ENCODE peak calls at places on chromosome 7, in five cellular contexts. T is skeletal muscle cell; F is NCI-H526; B is kidney glomerular epithelial cell; V is stimulated activated CD4-positive, alpha-beta T cell treated with anti-CD3 and anti-CD28 coated beads, TNF-alpha, amount 100 ng/mL, for 48 hours. X is an unnamed sample.

GRCh38 chr7:149851449-149851848 is 13.3 kb downstream of the ZNF862 start:
- DNase-seq in T (no peak), F (no peak), B (no peak), V (no peak), X (no peak)

GRCh38 chr7:106317971-106318370 is 33.2 kb upstream of the NAMPT start:
- DNase-seq in T (peak; percentile 36), F (no peak), B (no peak), V (no peak), X (no peak)

GRCh38 chr7:114086906-114087651 is 168.3 kb upstream of the PPP1R3A start:
- DNase-seq in T (no peak), F (peak; percentile 56), B (no peak), V (no peak), X (no peak)

GRCh38 chr7:44196450-44196872 is 4.3 kb upstream of the YKT6 start:
- DNase-seq in T (no peak), F (peak; percentile 75), B (peak; percentile 63), V (no peak), X (no peak)

GRCh38 chr7:149202831-149203231 is 7.5 kb downstream of the ZNF282 start:
- DNase-seq in T (no peak), F (peak; percentile 50), B (no peak), V (peak; percentile 46), X (no peak)

GRCh38 chr7:17015575-17015974 is 133.8 kb upstream of the AGR3 start:
- DNase-seq in T (no peak), F (no peak), B (no peak), V (no peak), X (peak; percentile 78)

GRCh38 chr7:85447004-85447403 is 260.1 kb upstream of the SEMA3D start:
- DNase-seq in T (no peak), F (no peak), B (no peak), V (no peak), X (no peak)

GRCh38 chr7:77396894-77397547 is 19.1 kb downstream of the GSAP start:
- DNase-seq in T (no peak), F (no peak), B (no peak), V (no peak), X (no peak)

GRCh38 chr7:24477807-24478655 is 95.2 kb upstream of the PALS2 start:
- DNase-seq in T (peak; percentile 82), F (peak; percentile 7), B (peak; percentile 90), V (no peak), X (peak; percentile 55)

GRCh38 chr7:4025211-4025610 is 656.9 kb upstream of the FOXK1 start:
- DNase-seq in T (no peak), F (no peak), B (no peak), V (no peak), X (no peak)

GRCh38 chr7:120407015-120407414 is 134.0 kb downstream of the KCND2 start:
- DNase-seq in T (no peak), F (no peak), B (no peak), V (no peak), X (no peak)

GRCh38 chr7:98934267-98934666 is 55.9 kb downstream of the TRRAP start:
- DNase-seq in T (no peak), F (no peak), B (no peak), V (no peak), X (no peak)

GRCh38 chr7:140726304-140726703 is 29.8 kb downstream of the NDUFB2 start:
- DNase-seq in T (no peak), F (peak; percentile 57), B (peak; percentile 41), V (no peak), X (no peak)

GRCh38 chr7:157820796-157821195 is 484.0 kb downstream of the DNAJB6 start:
- DNase-seq in T (no peak), F (no peak), B (no peak), V (no peak), X (no peak)

GRCh38 chr7:74217455-74218342 is 7.9 kb downstream of the LAT2 start:
- DNase-seq in T (no peak), F (no peak), B (no peak), V (no peak), X (no peak)

GRCh38 chr7:116672596-116673503 is 854 bp downstream of the MET start:
- DNase-seq in T (no peak), F (peak; percentile 77), B (peak; percentile 48), V (no peak), X (no peak)

GRCh38 chr7:77797734-77798393 is 370 bp downstream of the TMEM60 start:
- DNase-seq in T (no peak), F (peak; percentile 92), B (no peak), V (no peak), X (no peak)

GRCh38 chr7:33157311-33157710 is 27.9 kb downstream of the BBS9 start:
- DNase-seq in T (peak; percentile 53), F (no peak), B (no peak), V (no peak), X (no peak)

GRCh38 chr7:159022238-159022993 is 122.3 kb downstream of the VIPR2 start:
- DNase-seq in T (no peak), F (no peak), B (no peak), V (no peak), X (no peak)

GRCh38 chr7:123643495-123644428 is 11.9 kb upstream of the LMOD2 start:
- DNase-seq in T (peak; percentile 60), F (peak; percentile 14), B (peak; percentile 77), V (no peak), X (peak; percentile 7)

GRCh38 chr7:150931199-150931869 is 46.8 kb downstream of the KCNH2 start:
- DNase-seq in T (no peak), F (no peak), B (no peak), V (no peak), X (no peak)

GRCh38 chr7:132776105-132776504 is 199.8 kb upstream of the PLXNA4 start:
- DNase-seq in T (no peak), F (no peak), B (no peak), V (no peak), X (no peak)

GRCh38 chr7:18119985-18120384 is 92.3 kb upstream of the PRPS1L1 start:
- DNase-seq in T (no peak), F (peak; percentile 1), B (no peak), V (no peak), X (no peak)

GRCh38 chr7:19294629-19295028 is 149.4 kb upstream of the FERD3L start:
- DNase-seq in T (peak; percentile 77), F (no peak), B (no peak), V (no peak), X (no peak)

GRCh38 chr7:51261950-51262795 is 54.4 kb downstream of the COBL start:
- DNase-seq in T (no peak), F (no peak), B (no peak), V (no peak), X (no peak)

GRCh38 chr7:36277247-36277542 is 112.5 kb upstream of the ANLN start:
- DNase-seq in T (no peak), F (no peak), B (peak; percentile 32), V (no peak), X (no peak)

GRCh38 chr7:42227931-42228591 is 8.9 kb downstream of the GLI3 start:
- DNase-seq in T (no peak), F (no peak), B (no peak), V (no peak), X (no peak)

GRCh38 chr7:47482013-47482761 is 99.7 kb downstream of the TNS3 start:
- DNase-seq in T (peak; percentile 87), F (no peak), B (peak; percentile 95), V (no peak), X (peak; percentile 78)

X was measured in GM04503.